ENCODE peak calls at places on chromosomes 3 and 15, in six cellular contexts. Q, C, W, B, T and F are unnamed samples. For H3K36me3, the result is how much of the 10 kb centered on the place peaks cover.

GRCh38 chr3:100299031-100299430 is 35.5 kb upstream of the NIT2 start:
- DNase-seq in Q (no peak), C (no peak), W (no peak), B (no peak), T (no peak), F (no peak)

GRCh38 chr3:72102057-72102711 is 317.2 kb upstream of the PROK2 start:
- DNase-seq in Q (no peak), C (no peak), W (no peak), B (no peak), T (no peak), F (no peak)

GRCh38 chr3:73813291-73813977 is 188.7 kb upstream of the PDZRN3 start:
- DNase-seq in Q (no peak), C (no peak), W (peak), B (no peak), T (no peak), F (no peak)

GRCh38 chr15:60766391-60767128 is 287.6 kb upstream of the ICE2 start:
- DNase-seq in Q (no peak), C (no peak), W (no peak), B (no peak), T (no peak), F (no peak)

GRCh38 chr3:10419637-10420232 is 85.7 kb downstream of the ATP2B2 start:
- DNase-seq in Q (no peak), C (no peak), W (no peak), B (no peak), T (no peak), F (no peak)

GRCh38 chr3:49673715-49674490 is at the start of gene APEH:
- DNase-seq in Q (peak), C (peak), W (peak), B (peak), T (peak), F (peak)

GRCh38 chr3:52783211-52783555 is 5.8 kb downstream of the ITIH1 start:
- DNase-seq in Q (peak), C (no peak), W (no peak), B (peak), T (no peak), F (no peak)

GRCh38 chr3:50623840-50624474 is 7.0 kb downstream of the MAPKAPK3 start:
- DNase-seq in Q (no peak), C (no peak), W (no peak), B (no peak), T (no peak), F (no peak)

GRCh38 chr15:41878355-41878699 is 15.5 kb downstream of the SPTBN5 start:
- DNase-seq in Q (peak), C (peak), W (no peak), B (no peak), T (no peak), F (peak)

GRCh38 chr3:145557405-145557804 is 603.6 kb downstream of the PLOD2 start:
- DNase-seq in Q (no peak), C (no peak), W (no peak), B (no peak), T (no peak), F (no peak)

GRCh38 chr15:100707229-100707628 is 104.8 kb downstream of the ASB7 start:
- DNase-seq in Q (no peak), C (no peak), W (no peak), B (no peak), T (no peak), F (no peak)

GRCh38 chr15:62406268-62406667 is 241.2 kb upstream of the C2CD4B start:
- DNase-seq in Q (no peak), C (no peak), W (no peak), B (no peak), T (no peak), F (no peak)

GRCh38 chr3:72299321-72299802 is 514.4 kb upstream of the PROK2 start:
- DNase-seq in Q (no peak), C (no peak), W (peak), B (no peak), T (no peak), F (no peak)

GRCh38 chr3:195893516-195893915 is 14.8 kb downstream of the TNK2 start:
- DNase-seq in Q (peak), C (no peak), W (no peak), B (no peak), T (no peak), F (no peak)

GRCh38 chr3:39186692-39187151 is 5.7 kb downstream of the XIRP1 start:
- DNase-seq in Q (no peak), C (peak), W (no peak), B (no peak), T (no peak), F (no peak)

GRCh38 chr15:42348083-42348482 is 11.2 kb upstream of the CAPN3 start:
- DNase-seq in Q (no peak), C (no peak), W (peak), B (no peak), T (no peak), F (no peak)

GRCh38 chr3:54433846-54434245 is 311.5 kb downstream of the CACNA2D3 start:
- DNase-seq in Q (no peak), C (no peak), W (peak), B (no peak), T (peak), F (no peak)

GRCh38 chr15:69686626-69687025 is 234.0 kb downstream of the RPLP1 start:
- DNase-seq in Q (no peak), C (no peak), W (no peak), B (no peak), T (no peak), F (no peak)

GRCh38 chr3:185502987-185503386 is 4.2 kb upstream of the TMEM41A start:
- DNase-seq in Q (no peak), C (peak), W (no peak), B (no peak), T (no peak), F (no peak)

GRCh38 chr3:11622846-11623550 is 20.7 kb downstream of the VGLL4 start:
- DNase-seq in Q (no peak), C (no peak), W (no peak), B (no peak), T (no peak), F (no peak)

GRCh38 chr3:53230041-53230621 is 25.7 kb downstream of the TKT start:
- DNase-seq in Q (no peak), C (no peak), W (no peak), B (no peak), T (peak), F (no peak)

GRCh38 chr3:104263477-104263876 is 1103.2 kb upstream of the ALCAM start:
- DNase-seq in Q (no peak), C (no peak), W (no peak), B (no peak), T (no peak), F (no peak)

GRCh38 chr3:138051946-138052802 is 42.2 kb downstream of the CLDN18 start:
- DNase-seq in Q (no peak), C (peak), W (peak), B (no peak), T (no peak), F (peak)

GRCh38 chr3:8278448-8278847 is 223.2 kb upstream of the LMCD1 start:
- DNase-seq in Q (no peak), C (no peak), W (no peak), B (no peak), T (no peak), F (no peak)

GRCh38 chr15:62138124-62138523 is 27.0 kb downstream of the C2CD4B start:
- DNase-seq in Q (no peak), C (no peak), W (peak), B (peak), T (no peak), F (no peak)

GRCh38 chr15:88644741-88645140 is 5.9 kb downstream of the ISG20 start:
- DNase-seq in Q (no peak), C (no peak), W (no peak), B (peak), T (no peak), F (no peak)

GRCh38 chr3:459376-459710 is 262.8 kb downstream of the CHL1 start:
- DNase-seq in Q (no peak), C (no peak), W (no peak), B (no peak), T (no peak), F (no peak)

GRCh38 chr3:102258666-102259227 is 176.1 kb upstream of the ZPLD1 start:
- DNase-seq in Q (no peak), C (no peak), W (no peak), B (no peak), T (no peak), F (no peak)

GRCh38 chr15:42547926-42548257 is 701 bp downstream of the LRRC57 start:
- DNase-seq in Q (no peak), C (no peak), W (no peak), B (no peak), T (no peak), F (no peak)

GRCh38 chr15:59879506-59879905 is 124.6 kb upstream of the FOXB1 start:
- DNase-seq in Q (no peak), C (no peak), W (peak), B (no peak), T (no peak), F (no peak)

GRCh38 chr3:30778923-30779322 is 115.5 kb downstream of the GADL1 start:
- DNase-seq in Q (no peak), C (no peak), W (no peak), B (no peak), T (no peak), F (no peak)

GRCh38 chr3:77186728-77187127 is 146.8 kb downstream of the ROBO2 start:
- DNase-seq in Q (no peak), C (no peak), W (no peak), B (no peak), T (no peak), F (no peak)

GRCh38 chr15:75397494-75397893 is 29.1 kb upstream of the MAN2C1 start:
- DNase-seq in Q (no peak), C (no peak), W (peak), B (no peak), T (no peak), F (no peak)

GRCh38 chr3:79369306-79369705 is 398.5 kb downstream of the ROBO1 start:
- DNase-seq in Q (no peak), C (no peak), W (no peak), B (no peak), T (no peak), F (no peak)

GRCh38 chr15:90838066-90838465 is 30.3 kb upstream of the FURIN start:
- DNase-seq in Q (no peak), C (no peak), W (no peak), B (no peak), T (no peak), F (no peak)

GRCh38 chr15:39846108-39846507 is 63.5 kb upstream of the FSIP1 start:
- DNase-seq in Q (no peak), C (no peak), W (no peak), B (no peak), T (no peak), F (no peak)

GRCh38 chr3:14435175-14436011 is 33.0 kb downstream of the SLC6A6 start:
- DNase-seq in Q (no peak), C (no peak), W (no peak), B (no peak), T (no peak), F (no peak)

GRCh38 chr15:69808756-69809155 is 289.0 kb downstream of the TLE3 start:
- DNase-seq in Q (no peak), C (no peak), W (no peak), B (no peak), T (no peak), F (peak)

GRCh38 chr15:92343869-92344643 is 49.6 kb upstream of the ST8SIA2 start:
- DNase-seq in Q (no peak), C (peak), W (no peak), B (no peak), T (no peak), F (no peak)

GRCh38 chr3:194952882-194953281 is 267.2 kb downstream of the FAM43A start:
- DNase-seq in Q (no peak), C (peak), W (no peak), B (no peak), T (peak), F (no peak)

GRCh38 chr15:78018445-78018844 is 59.1 kb downstream of the TBC1D2B start:
- DNase-seq in Q (no peak), C (no peak), W (no peak), B (no peak), T (no peak), F (no peak)
- H3K36me3 ChIP-seq in Q (under half), C (under half), W (under half), B (under half), T (under half), F (under half)

GRCh38 chr3:114672692-114673447 is 379.0 kb downstream of the TIGIT start:
- DNase-seq in Q (no peak), C (no peak), W (no peak), B (no peak), T (no peak), F (no peak)
- TF ChIP-seq CTCF in Q (no peak), C (no peak), W (no peak), B (no peak), T (no peak), F (no peak)

DNA sequence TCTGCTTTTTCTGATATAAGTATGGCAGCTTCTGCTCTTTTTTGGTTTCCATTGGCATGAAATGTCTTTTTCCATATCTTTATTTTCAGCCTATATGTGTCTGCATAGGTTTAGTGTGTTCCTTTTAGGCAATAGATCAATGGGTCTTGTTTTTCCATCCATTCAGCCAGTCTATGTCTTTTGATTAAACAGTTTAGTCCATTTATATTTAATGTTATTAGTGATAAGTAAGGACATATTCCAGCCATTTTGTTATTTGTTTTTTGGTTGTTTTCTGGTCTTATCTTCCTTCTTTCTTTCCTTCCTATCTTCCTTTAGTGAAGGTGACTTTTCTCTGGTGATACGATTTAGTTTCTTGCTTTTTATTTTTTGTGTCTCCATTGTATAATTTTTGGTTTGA is 101.3 kb upstream of the LRRC3B start:
- DNase-seq in Q (no peak), C (no peak), W (no peak), B (no peak), T (no peak), F (no peak)
- H3K36me3 ChIP-seq in Q (under half), C (under half), W (under half), B (under half), T (under half), F (under half)

DNA sequence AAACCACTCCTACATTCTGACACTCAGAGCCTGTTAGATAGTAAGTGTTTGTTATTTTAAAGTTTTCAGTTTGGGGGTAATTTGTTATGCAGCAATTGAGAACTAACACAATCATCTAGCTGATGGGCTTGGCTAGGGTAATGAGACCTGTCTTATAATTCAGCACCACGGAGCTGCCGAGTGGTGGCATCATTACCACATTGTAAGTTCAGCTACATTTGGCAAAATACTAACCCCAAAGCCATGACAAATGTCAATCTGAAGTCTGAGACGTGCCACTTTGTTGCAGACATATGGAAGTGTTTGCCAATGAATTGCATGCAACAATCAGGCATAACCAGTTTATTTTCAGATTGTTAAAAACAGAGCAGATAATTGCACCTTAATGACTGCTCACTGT is 52.7 kb downstream of the KLHL6 start:
- DNase-seq in Q (no peak), C (peak), W (no peak), B (no peak), T (no peak), F (no peak)
- TF ChIP-seq CTCF in Q (no peak), C (peak), W (peak), B (no peak), T (no peak), F (peak)

GRCh38 chr15:64861331-64861730 is 19.6 kb downstream of the PLEKHO2 start:
- DNase-seq in Q (no peak), C (no peak), W (no peak), B (no peak), T (no peak), F (no peak)

GRCh38 chr15:64861960-64862359 is 20.2 kb downstream of the PLEKHO2 start:
- DNase-seq in Q (no peak), C (no peak), W (no peak), B (no peak), T (no peak), F (no peak)

GRCh38 chr15:64864080-64864479 is 22.4 kb downstream of the PLEKHO2 start:
- DNase-seq in Q (no peak), C (no peak), W (no peak), B (no peak), T (no peak), F (no peak)

GRCh38 chr15:64865998-64866520 is 24.3 kb downstream of the PLEKHO2 start:
- DNase-seq in Q (no peak), C (no peak), W (peak), B (no peak), T (no peak), F (no peak)

DNA sequence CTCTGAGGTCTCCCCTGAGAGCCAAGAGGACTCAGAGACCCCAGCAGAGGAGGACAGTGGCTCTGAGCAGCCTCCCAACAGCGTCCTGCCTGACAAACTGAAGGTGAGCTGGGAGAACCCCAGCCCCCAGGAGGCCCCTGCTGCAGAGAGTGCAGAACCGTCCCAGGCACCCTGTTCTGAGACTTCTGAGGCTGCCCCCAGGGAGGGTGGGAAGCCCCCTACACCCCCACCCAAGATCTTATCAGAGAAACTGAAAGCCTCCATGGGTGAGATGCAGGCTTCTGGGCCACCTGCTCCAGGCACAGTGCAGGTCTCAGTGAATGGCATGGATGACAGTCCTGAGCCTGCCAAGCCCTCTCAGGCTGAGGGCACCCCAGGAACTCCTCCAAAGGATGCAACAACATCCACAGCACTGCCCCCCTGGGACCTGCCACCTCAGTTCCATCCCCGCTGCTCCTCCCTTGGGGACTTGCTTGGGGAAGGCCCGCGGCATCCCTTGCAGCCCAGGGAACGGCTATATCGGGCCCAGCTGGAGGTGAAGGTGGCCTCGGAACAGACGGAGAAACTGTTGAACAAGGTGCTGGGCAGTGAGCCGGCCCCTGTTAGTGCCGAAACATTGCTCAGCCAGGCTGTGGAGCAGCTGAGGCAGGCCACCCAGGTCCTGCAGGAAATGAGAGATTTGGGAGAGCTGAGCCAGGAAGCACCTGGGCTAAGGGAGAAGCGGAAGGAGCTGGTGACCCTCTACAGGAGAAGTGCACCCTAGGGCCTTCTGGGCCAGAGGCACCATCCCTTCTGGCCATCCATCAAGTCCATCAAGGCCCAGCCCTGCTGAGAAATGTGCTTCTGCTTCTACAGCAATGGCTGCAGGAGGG is 23.6 kb downstream of the PLEKHO2 start:
- DNase-seq in Q (no peak), C (no peak), W (no peak), B (no peak), T (no peak), F (no peak)
- H3K36me3 ChIP-seq in Q (under half), C (under half), W (under half), B (under half), T (under half), F (under half)

GRCh38 chr3:128567141-128567540 is 74.1 kb upstream of the GATA2 start:
- DNase-seq in Q (no peak), C (no peak), W (no peak), B (no peak), T (no peak), F (no peak)

GRCh38 chr3:128569756-128570155 is 76.8 kb upstream of the GATA2 start:
- DNase-seq in Q (no peak), C (no peak), W (no peak), B (no peak), T (no peak), F (no peak)

GRCh38 chr3:128572013-128572412 is 78.6 kb downstream of the RPN1 start:
- DNase-seq in Q (no peak), C (no peak), W (no peak), B (no peak), T (no peak), F (no peak)

GRCh38 chr3:128568602-128569490 is 75.8 kb upstream of the GATA2 start:
- DNase-seq in Q (no peak), C (no peak), W (no peak), B (no peak), T (no peak), F (no peak)

DNA sequence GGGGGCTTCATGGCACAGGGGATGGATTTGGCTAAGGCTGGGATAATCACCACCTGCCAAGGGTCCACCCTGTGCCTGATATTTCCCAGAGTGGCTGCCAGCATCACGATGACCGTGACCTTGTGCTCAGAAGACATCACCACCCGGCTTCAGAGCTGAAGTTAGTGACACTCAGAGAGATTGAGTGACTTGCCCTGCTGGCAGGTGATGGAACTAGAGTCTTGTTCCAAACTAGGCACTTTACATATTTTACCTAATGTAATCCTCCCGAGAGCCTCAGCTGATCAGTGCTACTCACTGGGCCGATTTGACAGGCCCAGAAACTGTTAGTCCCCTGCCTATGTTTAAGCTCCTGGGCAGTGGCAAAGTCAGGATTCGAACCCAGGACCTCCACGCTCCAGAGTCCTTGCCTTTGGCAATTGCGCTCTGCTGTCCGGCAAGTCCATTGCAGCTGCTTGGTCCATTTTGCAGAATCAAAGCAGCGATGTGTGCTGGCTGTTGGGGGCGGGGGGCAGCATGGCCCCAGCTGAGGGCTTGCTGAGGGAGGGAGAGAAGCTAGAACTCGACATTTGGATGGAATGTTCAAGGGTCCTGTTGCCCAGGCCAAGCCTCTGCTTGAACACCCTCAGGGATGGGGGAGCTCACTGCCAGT is 74.8 kb upstream of the GATA2 start:
- DNase-seq in Q (no peak), C (no peak), W (no peak), B (no peak), T (no peak), F (no peak)
- TF ChIP-seq CTCF in Q (no peak), C (no peak), W (no peak), B (no peak), T (no peak), F (no peak)

GRCh38 chr15:56804908-56805307 is 71.6 kb upstream of the ZNF280D start:
- DNase-seq in Q (no peak), C (no peak), W (no peak), B (no peak), T (no peak), F (no peak)

GRCh38 chr15:56805466-56806146 is 72.3 kb upstream of the ZNF280D start:
- DNase-seq in Q (no peak), C (no peak), W (peak), B (peak), T (no peak), F (no peak)

GRCh38 chr15:56806147-56806536 is 72.8 kb upstream of the ZNF280D start:
- DNase-seq in Q (no peak), C (no peak), W (no peak), B (no peak), T (no peak), F (no peak)

GRCh38 chr15:56811586-56811985 is 78.3 kb upstream of the ZNF280D start:
- DNase-seq in Q (no peak), C (no peak), W (no peak), B (no peak), T (no peak), F (no peak)

GRCh38 chr15:56808160-56808559 is 74.9 kb upstream of the ZNF280D start:
- DNase-seq in Q (no peak), C (no peak), W (no peak), B (no peak), T (no peak), F (no peak)
- H3K36me3 ChIP-seq in Q (under half), C (under half), W (under half), B (under half), T (under half), F (under half)